ENCODE peak calls at places on chromosomes 6 and 20, in seven cellular contexts. K is caudate nucleus, T is GM23338, R is mammary epithelial cell, M is thyroid gland, G is neural progenitor cell, Y is hepatocyte. D is an unnamed sample.

GRCh38 chr20:19615629-19616028 is 142.4 kb upstream of the RIN2 start:
- DNase-seq in G (no peak), R (no peak), M (no peak), K (no peak), Y (no peak), T (no peak), D (no peak)

GRCh38 chr6:152129606-152130249 is 322.2 kb downstream of the ESR1 start:
- DNase-seq in G (no peak), T (peak), K (no peak), R (no peak), Y (no peak), M (no peak), D (no peak)

GRCh38 chr6:157054531-157054979 is 268.8 kb downstream of the TMEM242 start:
- DNase-seq in Y (no peak), T (no peak), R (no peak), G (no peak), K (no peak), M (no peak), D (no peak)

GRCh38 chr6:146339716-146340115 is 203.9 kb upstream of the RAB32 start:
- DNase-seq in K (no peak), Y (peak), M (peak), R (no peak), G (no peak), T (no peak), D (no peak)

GRCh38 chr6:15363523-15364400 is 117.9 kb downstream of the JARID2 start:
- DNase-seq in M (no peak), G (no peak), K (no peak), Y (no peak), R (no peak), T (peak), D (no peak)

GRCh38 chr6:40251609-40252008 is 317.3 kb upstream of the MOCS1 start:
- DNase-seq in R (no peak), M (peak), T (no peak), K (no peak), G (no peak), Y (no peak), D (no peak)

GRCh38 chr6:38522322-38522721 is 117.4 kb downstream of the BTBD9 start:
- DNase-seq in G (no peak), K (no peak), M (no peak), R (no peak), T (no peak), Y (peak), D (no peak)

GRCh38 chr20:1326031-1326930 is 2.7 kb downstream of the SDCBP2 start:
- DNase-seq in T (no peak), R (no peak), K (no peak), Y (peak), G (no peak), M (peak), D (no peak)

GRCh38 chr20:58593880-58594473 is 57.1 kb upstream of the STX16 start:
- DNase-seq in K (no peak), M (no peak), G (peak), T (no peak), R (no peak), Y (no peak), D (no peak)

GRCh38 chr6:26306248-26306647 is 58.8 kb upstream of the BTN3A2 start:
- DNase-seq in R (no peak), G (no peak), M (no peak), Y (no peak), T (no peak), K (no peak), D (no peak)

GRCh38 chr6:143514996-143515760 is 3.7 kb upstream of the FUCA2 start:
- DNase-seq in M (peak), Y (no peak), R (no peak), T (no peak), G (no peak), K (no peak), D (peak)

GRCh38 chr20:37228111-37228510 is 33.5 kb downstream of the GHRH start:
- DNase-seq in M (no peak), Y (no peak), K (no peak), T (no peak), G (no peak), R (no peak), D (no peak)

GRCh38 chr20:40955326-40955725 is 73.3 kb upstream of the TOP1 start:
- DNase-seq in G (no peak), K (no peak), Y (no peak), R (no peak), M (no peak), T (no peak), D (no peak)

GRCh38 chr6:167130008-167130677 is 7.2 kb downstream of the CCR6 start:
- DNase-seq in T (no peak), K (no peak), Y (no peak), M (no peak), R (no peak), G (no peak), D (no peak)

GRCh38 chr6:167129588-167129987 is 6.7 kb downstream of the CCR6 start:
- DNase-seq in M (no peak), K (no peak), T (no peak), R (no peak), G (no peak), Y (no peak), D (no peak)

GRCh38 chr6:167129159-167129558 is 6.3 kb downstream of the CCR6 start:
- DNase-seq in Y (no peak), R (no peak), G (no peak), M (no peak), T (no peak), K (no peak), D (no peak)

GRCh38 chr6:167125950-167126349 is 3.1 kb downstream of the CCR6 start:
- DNase-seq in M (no peak), K (no peak), G (no peak), Y (no peak), R (no peak), T (no peak), D (no peak)

DNA sequence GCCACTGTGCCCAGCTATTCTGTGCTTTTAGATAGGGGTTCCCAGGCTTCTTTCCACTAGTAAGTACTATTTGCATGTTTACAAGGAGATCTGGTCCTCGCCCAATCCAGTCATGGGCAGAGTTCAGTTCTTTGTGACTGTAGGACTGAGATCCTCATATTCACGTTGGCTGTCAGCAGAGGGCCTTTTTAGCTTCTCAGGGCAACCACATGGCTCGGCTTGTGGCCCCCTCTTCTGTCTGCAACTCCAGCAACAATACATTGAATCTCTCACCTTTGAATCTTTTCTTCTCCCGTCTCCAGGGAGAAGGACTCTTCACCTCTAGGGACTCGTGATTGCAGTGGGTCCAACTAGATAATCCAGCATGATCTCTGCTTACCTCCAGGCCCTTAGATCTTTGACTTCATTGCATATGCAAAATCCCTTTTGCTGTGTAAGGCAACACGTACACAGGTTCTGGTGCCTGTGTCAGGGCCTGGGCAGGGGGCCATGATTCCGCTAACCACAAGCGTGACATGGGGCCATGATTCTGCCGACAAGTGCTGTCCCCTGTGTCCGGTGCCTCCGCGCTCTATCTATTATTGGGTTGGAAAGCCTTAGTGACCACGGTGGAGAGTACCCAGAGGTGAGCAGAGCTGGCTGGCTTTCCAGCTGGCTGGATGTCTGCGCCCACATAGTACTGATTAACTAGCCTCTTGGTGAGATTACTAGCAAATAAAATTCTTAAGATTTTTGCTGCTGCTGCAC is 5.1 kb downstream of the CCR6 start:
- DNase-seq in R (no peak), M (no peak), K (no peak), T (no peak), G (no peak), Y (no peak), D (no peak)
- H3K27ac ChIP-seq in R (no peak), M (no peak), K (no peak), T (no peak), G (no peak), Y (no peak), D (no peak)

GRCh38 chr6:106084973-106085686 is 1.0 kb upstream of the PRDM1 start:
- DNase-seq in T (peak), K (no peak), Y (no peak), M (no peak), R (peak), G (peak), D (no peak)
- H3K27ac ChIP-seq in T (no peak), K (no peak), Y (peak), M (peak), R (peak), G (no peak), D (peak)

GRCh38 chr6:100226811-100227210 is 232.8 kb upstream of the MCHR2 start:
- DNase-seq in R (no peak), K (no peak), T (no peak), G (no peak), Y (no peak), M (no peak), D (no peak)

GRCh38 chr6:100230976-100231316 is 233.8 kb downstream of the SIM1 start:
- DNase-seq in R (peak), G (no peak), Y (no peak), K (no peak), T (no peak), M (no peak), D (no peak)

GRCh38 chr6:100229512-100229911 is 235.2 kb downstream of the SIM1 start:
- DNase-seq in M (peak), Y (no peak), G (no peak), T (no peak), R (no peak), K (no peak), D (no peak)

GRCh38 chr6:100230115-100230975 is 234.4 kb downstream of the SIM1 start:
- DNase-seq in R (no peak), M (no peak), T (no peak), K (no peak), G (no peak), Y (no peak), D (no peak)

GRCh38 chr6:100228437-100229424 is 234.7 kb upstream of the MCHR2 start:
- DNase-seq in T (peak), K (peak), G (peak), R (peak), Y (peak), M (peak), D (peak)
- H3K27ac ChIP-seq in T (peak), K (no peak), G (peak), R (peak), Y (peak), M (no peak), D (no peak)

GRCh38 chr20:3706774-3707507 is 5.5 kb downstream of the SIGLEC1 start:
- DNase-seq in T (no peak), R (no peak), M (peak), Y (no peak), K (no peak), G (no peak), D (no peak)

GRCh38 chr20:3705491-3705969 is 6.9 kb downstream of the SIGLEC1 start:
- DNase-seq in R (no peak), G (no peak), M (no peak), T (no peak), Y (no peak), K (no peak), D (no peak)

GRCh38 chr20:3710027-3710426 is 2.4 kb downstream of the SIGLEC1 start:
- DNase-seq in G (no peak), T (no peak), K (no peak), Y (no peak), R (no peak), M (no peak), D (no peak)

GRCh38 chr20:3705970-3706739 is 6.2 kb downstream of the SIGLEC1 start:
- DNase-seq in T (no peak), K (no peak), R (no peak), G (no peak), Y (no peak), M (no peak), D (no peak)

DNA sequence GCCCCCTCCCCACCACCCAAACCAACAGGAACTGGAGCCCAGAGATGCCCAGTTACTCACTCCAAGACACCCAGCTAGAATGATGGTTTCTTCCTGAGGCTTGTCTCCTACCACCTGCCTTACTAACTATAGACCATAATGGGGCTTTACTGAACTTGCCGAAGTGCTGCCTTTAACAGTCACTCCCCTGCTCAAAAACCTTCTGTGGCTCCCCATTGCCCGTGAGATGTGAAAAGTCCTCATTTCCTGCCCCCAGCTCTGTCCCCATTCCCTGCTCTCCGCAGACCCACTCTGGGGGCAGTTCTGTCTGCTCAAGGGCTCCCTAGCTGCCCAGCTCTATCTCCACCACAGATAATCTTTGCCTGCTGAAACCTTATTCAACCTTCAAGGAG is 4.9 kb downstream of the SIGLEC1 start:
- DNase-seq in T (no peak), R (no peak), M (no peak), G (no peak), Y (no peak), K (no peak), D (no peak)
- H3K27ac ChIP-seq in T (no peak), R (no peak), M (no peak), G (no peak), Y (no peak), K (no peak), D (no peak)

GRCh38 chr6:87514831-87515230 is 42.1 kb downstream of the SLC35A1 start:
- DNase-seq in G (no peak), K (no peak), T (no peak), R (no peak), Y (no peak), M (no peak), D (no peak)
- H3K27ac ChIP-seq in G (no peak), K (no peak), T (no peak), R (no peak), Y (no peak), M (no peak), D (no peak)

GRCh38 chr6:45447005-45447404 is 69.3 kb upstream of the SUPT3H start:
- DNase-seq in G (no peak), K (no peak), Y (no peak), T (no peak), R (no peak), M (no peak), D (no peak)

GRCh38 chr6:45445749-45446454 is 68.2 kb upstream of the SUPT3H start:
- DNase-seq in M (peak), K (no peak), G (no peak), R (peak), Y (peak), T (peak), D (no peak)

GRCh38 chr6:45448417-45449389 is 71.0 kb upstream of the SUPT3H start:
- DNase-seq in K (no peak), G (no peak), T (no peak), R (no peak), Y (no peak), M (no peak), D (no peak)

GRCh38 chr6:45445364-45445748 is 67.6 kb upstream of the SUPT3H start:
- DNase-seq in Y (no peak), R (no peak), G (no peak), M (no peak), T (no peak), K (no peak), D (no peak)

GRCh38 chr6:45447721-45448120 is 70.0 kb upstream of the SUPT3H start:
- DNase-seq in K (no peak), Y (no peak), T (no peak), G (no peak), M (no peak), R (no peak), D (no peak)
- H3K27ac ChIP-seq in K (no peak), Y (no peak), T (no peak), G (no peak), M (no peak), R (no peak), D (no peak)

DNA sequence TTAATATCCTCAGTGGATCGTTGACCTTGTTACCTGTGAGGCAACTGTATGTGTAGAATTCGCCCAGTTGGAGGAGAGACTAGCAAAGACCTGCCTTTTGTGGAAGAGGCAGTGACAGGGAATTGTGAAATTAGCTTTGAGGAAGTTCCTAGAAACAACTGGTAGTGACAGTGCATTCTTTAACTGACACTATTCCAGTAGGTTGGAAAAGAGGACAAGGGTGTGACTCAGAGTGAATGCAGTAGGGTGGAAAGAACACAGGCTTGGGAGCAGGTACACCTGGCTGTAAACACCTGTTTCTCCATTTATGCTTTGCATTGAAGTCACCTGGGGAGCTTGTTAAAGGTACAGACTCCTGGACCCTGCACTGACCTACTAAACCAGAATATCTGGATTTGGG is 295.7 kb downstream of the PHACTR1 start:
- DNase-seq in G (no peak), K (no peak), T (no peak), Y (no peak), R (no peak), M (no peak), D (no peak)
- H3K27ac ChIP-seq in G (no peak), K (no peak), T (no peak), Y (no peak), R (no peak), M (no peak), D (no peak)